ENCODE peak calls at places on chromosomes 11 and 22, in ten cellular contexts. One of them, this sample, is unnamed.

GRCh38 chr11:24324211-24324610 is 172.6 kb upstream of the LUZP2 start:
- DNase-seq in fibroblast of the aortic adventitia: no peak
- DNase-seq in EL: peak
- DNase-seq in activated T-cell treated with anti-CD3 and anti-CD28 coated beads, Interleukin-2, amount 50 U/mL, for 4 hours: no peak
- DNase-seq in NCI-H1105 treated with DMSO at 0.1 percent for 48 hours: no peak
- DNase-seq in nephron progenitor cell: no peak
- DNase-seq in thoracic aorta: no peak
- DNase-seq in kidney epithelial cell: peak
- DNase-seq in NCI-H1092: no peak
- DNase-seq in NCI-H2081: no peak
- DNase-seq in this sample: no peak

GRCh38 chr11:102007567-102008437 is 39.4 kb upstream of the CFAP300 start:
- DNase-seq in activated T-cell treated with anti-CD3 and anti-CD28 coated beads, Interleukin-2, amount 50 U/mL, for 4 hours: no peak
- DNase-seq in NCI-H2081: peak
- DNase-seq in NCI-H1105 treated with DMSO at 0.1 percent for 48 hours: peak
- DNase-seq in thoracic aorta: no peak
- DNase-seq in fibroblast of the aortic adventitia: peak
- DNase-seq in nephron progenitor cell: no peak
- DNase-seq in NCI-H1092: no peak
- DNase-seq in EL: peak
- DNase-seq in kidney epithelial cell: peak
- DNase-seq in this sample: peak

GRCh38 chr22:46815896-46816721 is 53.7 kb downstream of the TBC1D22A start:
- DNase-seq in fibroblast of the aortic adventitia: peak
- DNase-seq in kidney epithelial cell: no peak
- DNase-seq in NCI-H1105 treated with DMSO at 0.1 percent for 48 hours: no peak
- DNase-seq in thoracic aorta: no peak
- DNase-seq in NCI-H1092: no peak
- DNase-seq in nephron progenitor cell: no peak
- DNase-seq in activated T-cell treated with anti-CD3 and anti-CD28 coated beads, Interleukin-2, amount 50 U/mL, for 4 hours: no peak
- DNase-seq in EL: peak
- DNase-seq in NCI-H2081: peak
- DNase-seq in this sample: no peak

GRCh38 chr11:95230054-95231034 is 658 bp downstream of the SESN3 start:
- DNase-seq in NCI-H1105 treated with DMSO at 0.1 percent for 48 hours: peak
- DNase-seq in fibroblast of the aortic adventitia: peak
- DNase-seq in activated T-cell treated with anti-CD3 and anti-CD28 coated beads, Interleukin-2, amount 50 U/mL, for 4 hours: peak
- DNase-seq in kidney epithelial cell: no peak
- DNase-seq in thoracic aorta: no peak
- DNase-seq in NCI-H2081: no peak
- DNase-seq in NCI-H1092: no peak
- DNase-seq in EL: no peak
- DNase-seq in nephron progenitor cell: peak
- DNase-seq in this sample: no peak

GRCh38 chr11:9748361-9748970 is 84.6 kb downstream of the SWAP70 start:
- DNase-seq in NCI-H2081: peak
- DNase-seq in thoracic aorta: no peak
- DNase-seq in activated T-cell treated with anti-CD3 and anti-CD28 coated beads, Interleukin-2, amount 50 U/mL, for 4 hours: peak
- DNase-seq in NCI-H1092: peak
- DNase-seq in NCI-H1105 treated with DMSO at 0.1 percent for 48 hours: peak
- DNase-seq in nephron progenitor cell: no peak
- DNase-seq in EL: peak
- DNase-seq in kidney epithelial cell: peak
- DNase-seq in fibroblast of the aortic adventitia: peak
- DNase-seq in this sample: peak

GRCh38 chr11:20518323-20518834 is 81.0 kb upstream of the SLC6A5 start:
- DNase-seq in kidney epithelial cell: no peak
- DNase-seq in activated T-cell treated with anti-CD3 and anti-CD28 coated beads, Interleukin-2, amount 50 U/mL, for 4 hours: no peak
- DNase-seq in thoracic aorta: no peak
- DNase-seq in EL: no peak
- DNase-seq in NCI-H1092: no peak
- DNase-seq in nephron progenitor cell: no peak
- DNase-seq in NCI-H2081: peak
- DNase-seq in NCI-H1105 treated with DMSO at 0.1 percent for 48 hours: no peak
- DNase-seq in fibroblast of the aortic adventitia: no peak
- DNase-seq in this sample: no peak

GRCh38 chr11:118287006-118287405 is 17.5 kb upstream of the CD3E start:
- DNase-seq in kidney epithelial cell: no peak
- DNase-seq in nephron progenitor cell: no peak
- DNase-seq in fibroblast of the aortic adventitia: peak
- DNase-seq in NCI-H2081: no peak
- DNase-seq in NCI-H1092: no peak
- DNase-seq in activated T-cell treated with anti-CD3 and anti-CD28 coated beads, Interleukin-2, amount 50 U/mL, for 4 hours: no peak
- DNase-seq in EL: peak
- DNase-seq in NCI-H1105 treated with DMSO at 0.1 percent for 48 hours: no peak
- DNase-seq in thoracic aorta: no peak
- DNase-seq in this sample: no peak

GRCh38 chr11:5596611-5597201 is at the start of gene TRIM6:
- DNase-seq in activated T-cell treated with anti-CD3 and anti-CD28 coated beads, Interleukin-2, amount 50 U/mL, for 4 hours: no peak
- DNase-seq in thoracic aorta: no peak
- DNase-seq in EL: peak
- DNase-seq in NCI-H1092: no peak
- DNase-seq in NCI-H2081: no peak
- DNase-seq in kidney epithelial cell: no peak
- DNase-seq in NCI-H1105 treated with DMSO at 0.1 percent for 48 hours: no peak
- DNase-seq in fibroblast of the aortic adventitia: peak
- DNase-seq in nephron progenitor cell: peak
- DNase-seq in this sample: no peak

GRCh38 chr11:124646148-124646547 is 23.5 kb downstream of the TBRG1 start:
- DNase-seq in thoracic aorta: no peak
- DNase-seq in NCI-H1105 treated with DMSO at 0.1 percent for 48 hours: no peak
- DNase-seq in NCI-H2081: no peak
- DNase-seq in kidney epithelial cell: no peak
- DNase-seq in nephron progenitor cell: no peak
- DNase-seq in activated T-cell treated with anti-CD3 and anti-CD28 coated beads, Interleukin-2, amount 50 U/mL, for 4 hours: no peak
- DNase-seq in EL: no peak
- DNase-seq in NCI-H1092: no peak
- DNase-seq in fibroblast of the aortic adventitia: no peak
- DNase-seq in this sample: no peak

This sample was measured in SHP77.